ENCODE peak calls at places on chromosomes 2 and 18, in four cellular contexts. H is HCT116, K is neural progenitor cell, D is MM.1S. W is an unnamed sample.

GRCh38 chr2:208253518-208254117 is 1.3 kb downstream of the IDH1 start:
- DNase-seq in H (no peak), K (no peak), D (no peak), W (no peak)

GRCh38 chr2:39837856-39838453 is 58.9 kb upstream of the THUMPD2 start:
- DNase-seq in H (peak), K (peak), D (peak), W (peak)

GRCh38 chr2:108933691-108934117 is 55.3 kb downstream of the EDAR start:
- DNase-seq in H (no peak), K (no peak), D (no peak), W (no peak)

GRCh38 chr2:45891719-45892118 is 240.2 kb downstream of the PRKCE start:
- DNase-seq in H (no peak), K (no peak), D (peak), W (no peak)

GRCh38 chr2:119487434-119488244 is 36.6 kb downstream of the SCTR start:
- DNase-seq in H (no peak), K (no peak), D (no peak), W (peak)

GRCh38 chr18:37403100-37403781 is 162.4 kb downstream of the CELF4 start:
- DNase-seq in H (no peak), K (no peak), D (peak), W (no peak)

GRCh38 chr18:22847392-22847791 is 85.7 kb upstream of the RBBP8 start:
- DNase-seq in H (no peak), K (peak), D (no peak), W (no peak)

GRCh38 chr2:16171425-16171920 is 231.1 kb downstream of the MYCN start:
- DNase-seq in H (no peak), K (no peak), D (no peak), W (no peak)

GRCh38 chr2:120508581-120509041 is 162.7 kb downstream of the INHBB start:
- DNase-seq in H (no peak), K (no peak), D (no peak), W (no peak)

GRCh38 chr2:128404709-128405466 is 86.2 kb upstream of the HS6ST1 start:
- DNase-seq in H (no peak), K (no peak), D (no peak), W (no peak)

GRCh38 chr2:240789051-240789453 is 31.0 kb downstream of the KIF1A start:
- DNase-seq in H (no peak), K (no peak), D (no peak), W (no peak)

GRCh38 chr2:27446057-27446456 is 3.9 kb downstream of the KRTCAP3 start:
- DNase-seq in H (no peak), K (no peak), D (peak), W (no peak)

GRCh38 chr2:130376433-130377293 is 20.8 kb downstream of the PTPN18 start:
- DNase-seq in H (no peak), K (no peak), D (peak), W (peak)

GRCh38 chr2:58649746-58650145 is 408.6 kb upstream of the FANCL start:
- DNase-seq in H (no peak), K (no peak), D (no peak), W (no peak)

GRCh38 chr2:47888581-47889280 is 17.6 kb downstream of the FBXO11 start:
- DNase-seq in H (no peak), K (no peak), D (no peak), W (no peak)

GRCh38 chr2:12424219-12424618 is 292.5 kb upstream of the TRIB2 start:
- DNase-seq in H (no peak), K (no peak), D (no peak), W (no peak)

GRCh38 chr2:207227062-207227748 is 61.5 kb upstream of the KLF7 start:
- DNase-seq in H (no peak), K (peak), D (no peak), W (no peak)

GRCh38 chr18:41593276-41593675 is 361.8 kb upstream of the PIK3C3 start:
- DNase-seq in H (no peak), K (no peak), D (no peak), W (no peak)

GRCh38 chr18:64019922-64020756 is 50.3 kb downstream of the SERPINB8 start:
- DNase-seq in H (no peak), K (no peak), D (no peak), W (no peak)

GRCh38 chr2:12990523-12990922 is 273.8 kb downstream of the TRIB2 start:
- DNase-seq in H (no peak), K (no peak), D (peak), W (no peak)

GRCh38 chr2:227462463-227462951 is 9.4 kb upstream of the AGFG1 start:
- DNase-seq in H (no peak), K (no peak), D (no peak), W (no peak)

GRCh38 chr2:240363718-240364581 is 71.5 kb upstream of the GPC1 start:
- DNase-seq in H (no peak), K (no peak), D (peak), W (no peak)

GRCh38 chr2:59664946-59665345 is 888.5 kb downstream of the BCL11A start:
- DNase-seq in H (no peak), K (no peak), D (no peak), W (no peak)

GRCh38 chr18:42936289-42936688 is 179.2 kb downstream of the RIT2 start:
- DNase-seq in H (no peak), K (no peak), D (peak), W (no peak)

GRCh38 chr18:12256946-12257345 is 2.8 kb downstream of the CIDEA start:
- DNase-seq in H (no peak), K (no peak), D (no peak), W (no peak)

GRCh38 chr2:232477751-232478510 is 9.7 kb downstream of the ECEL1 start:
- DNase-seq in H (no peak), K (no peak), D (no peak), W (no peak)

GRCh38 chr2:45008296-45009129 is 739 bp downstream of the SIX2 start:
- DNase-seq in H (no peak), K (peak), D (no peak), W (no peak)

GRCh38 chr2:73291093-73291460 is 2.3 kb downstream of the EGR4 start:
- DNase-seq in H (no peak), K (peak), D (peak), W (no peak)

GRCh38 chr2:29108225-29108624 is 7.0 kb upstream of the CLIP4 start:
- DNase-seq in H (peak), K (no peak), D (no peak), W (no peak)

GRCh38 chr2:122129399-122129798 is 373.9 kb downstream of the TSN start:
- DNase-seq in H (no peak), K (no peak), D (no peak), W (no peak)
- TF ChIP-seq EZH2phosphoT487 in H (no peak), K (no peak), D (no peak), W (no peak)

GRCh38 chr18:78719821-78720220 is 259.8 kb upstream of the SALL3 start:
- DNase-seq in H (no peak), K (no peak), D (no peak), W (no peak)
- TF ChIP-seq EZH2phosphoT487 in H (no peak), K (no peak), D (no peak), W (no peak)

GRCh38 chr2:140863713-140864112 is 1267.1 kb downstream of the LRP1B start:
- DNase-seq in H (peak), K (peak), D (peak), W (peak)
- TF ChIP-seq EZH2phosphoT487 in H (no peak), K (no peak), D (no peak), W (no peak)

GRCh38 chr2:78147466-78147865 is 625.3 kb upstream of the LRRTM4 start:
- DNase-seq in H (no peak), K (no peak), D (no peak), W (no peak)
- TF ChIP-seq EZH2phosphoT487 in H (no peak), K (no peak), D (no peak), W (no peak)

GRCh38 chr2:180572346-180572745 is 408.1 kb upstream of the UBE2E3 start:
- DNase-seq in H (no peak), K (no peak), D (no peak), W (no peak)
- TF ChIP-seq EZH2phosphoT487 in H (no peak), K (no peak), D (no peak), W (no peak)

GRCh38 chr18:78140294-78140693 is 839.3 kb upstream of the SALL3 start:
- DNase-seq in H (no peak), K (no peak), D (no peak), W (no peak)

GRCh38 chr18:78133729-78134128 is 845.9 kb upstream of the SALL3 start:
- DNase-seq in H (no peak), K (no peak), D (no peak), W (no peak)

GRCh38 chr18:78144669-78145068 is 834.9 kb upstream of the SALL3 start:
- DNase-seq in H (no peak), K (no peak), D (no peak), W (no peak)

GRCh38 chr18:78136986-78137385 is 842.6 kb upstream of the SALL3 start:
- DNase-seq in H (no peak), K (no peak), D (no peak), W (no peak)

DNA sequence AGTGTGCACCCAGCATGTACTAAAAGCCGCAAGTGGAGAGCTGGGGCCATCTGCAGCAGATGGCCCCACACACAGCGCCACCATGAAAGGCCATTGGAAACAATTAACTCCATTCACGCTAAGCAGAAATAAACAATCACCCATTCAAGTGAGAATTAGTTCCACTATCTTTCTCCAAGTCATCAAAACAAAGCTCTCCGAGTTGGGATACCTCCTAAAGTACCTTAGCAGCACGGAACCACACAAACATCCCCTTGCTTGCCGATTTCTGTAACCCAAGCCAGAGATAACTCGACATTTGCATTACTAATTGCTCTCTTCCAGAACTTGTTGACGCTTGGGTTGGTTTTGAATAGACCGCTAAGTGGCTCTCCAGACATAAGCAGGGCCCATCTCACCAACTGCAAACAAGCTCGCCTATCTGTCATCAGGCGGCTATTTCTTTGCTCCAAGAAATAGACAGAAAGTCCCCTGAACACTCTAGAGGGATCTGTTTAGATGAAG is 840.6 kb upstream of the SALL3 start:
- DNase-seq in H (no peak), K (peak), D (no peak), W (no peak)
- TF ChIP-seq EZH2phosphoT487 in H (no peak), K (no peak), D (no peak), W (no peak)

GRCh38 chr18:21265971-21266673 is 24.1 kb downstream of the GREB1L start:
- DNase-seq in H (no peak), K (peak), D (no peak), W (no peak)

GRCh38 chr18:21270453-21270852 is 28.4 kb downstream of the GREB1L start:
- DNase-seq in H (no peak), K (no peak), D (no peak), W (no peak)

GRCh38 chr18:21272016-21272582 is 30.1 kb downstream of the GREB1L start:
- DNase-seq in H (no peak), K (no peak), D (no peak), W (no peak)

GRCh38 chr18:21267370-21267769 is 25.3 kb downstream of the GREB1L start:
- DNase-seq in H (no peak), K (no peak), D (no peak), W (no peak)

GRCh38 chr18:21269349-21269748 is 27.3 kb downstream of the GREB1L start:
- DNase-seq in H (no peak), K (no peak), D (no peak), W (no peak)
- TF ChIP-seq EZH2phosphoT487 in H (no peak), K (no peak), D (no peak), W (no peak)

GRCh38 chr18:5779922-5780321 is 115.4 kb downstream of the TMEM200C start:
- DNase-seq in H (no peak), K (no peak), D (no peak), W (no peak)
- TF ChIP-seq EZH2phosphoT487 in H (no peak), K (no peak), D (no peak), W (no peak)

GRCh38 chr2:158733430-158733755 is 61.7 kb upstream of the DAPL1 start:
- DNase-seq in H (no peak), K (no peak), D (no peak), W (no peak)
- TF ChIP-seq EZH2phosphoT487 in H (no peak), K (no peak), D (no peak), W (no peak)

GRCh38 chr2:199455533-199456382 is 2.0 kb downstream of the SATB2 start:
- DNase-seq in H (peak), K (peak), D (no peak), W (peak)

GRCh38 chr2:199456383-199457146 is 1.2 kb downstream of the SATB2 start:
- DNase-seq in H (no peak), K (peak), D (no peak), W (peak)

GRCh38 chr2:199458806-199459285 is 1.1 kb upstream of the SATB2 start:
- DNase-seq in H (no peak), K (no peak), D (no peak), W (peak)

GRCh38 chr2:199458017-199458805 is 472 bp upstream of the SATB2 start:
- DNase-seq in H (peak), K (peak), D (peak), W (peak)

DNA sequence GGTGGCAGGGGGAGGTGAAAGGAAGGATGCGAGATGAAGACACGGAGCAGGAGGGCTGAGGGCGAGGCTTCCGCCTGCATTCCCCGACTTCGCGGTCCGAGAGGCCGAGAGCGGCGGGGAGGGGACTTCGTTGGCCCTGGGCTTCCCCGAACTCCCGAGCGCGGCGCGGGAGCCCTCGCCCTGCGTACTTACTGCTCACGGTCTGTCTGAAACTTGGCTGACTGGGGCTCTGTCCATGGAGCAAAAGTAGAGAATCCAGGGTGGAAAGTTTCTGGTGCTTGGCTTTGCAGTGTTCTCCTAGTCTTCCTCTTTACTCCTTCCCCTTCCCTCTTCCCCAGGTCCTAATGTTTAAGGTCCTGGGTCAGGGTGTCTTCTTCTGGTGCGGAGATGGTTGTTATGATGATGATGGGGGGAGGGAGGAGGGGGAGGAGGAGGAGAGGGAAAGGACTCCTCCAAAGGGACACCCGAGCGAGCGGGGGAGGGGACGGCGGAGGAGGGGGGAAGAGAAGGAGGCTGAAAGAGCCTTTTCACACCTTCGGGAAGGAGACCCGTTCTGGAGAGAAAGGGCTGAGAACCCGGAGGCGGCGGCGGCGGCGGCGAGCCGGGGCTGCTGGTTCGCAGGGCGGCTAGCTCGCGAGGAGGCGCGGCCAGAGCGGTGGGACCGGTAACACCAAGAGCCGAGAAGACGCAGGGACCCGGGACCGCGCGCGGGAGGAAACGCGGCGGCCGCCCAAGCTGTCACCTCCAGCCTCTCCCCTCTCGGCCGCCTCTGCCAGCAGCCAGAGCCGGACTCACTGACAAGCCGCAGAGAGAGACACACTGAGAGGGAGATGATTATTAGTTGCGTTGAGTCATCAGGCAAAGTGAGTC is at the start of gene SATB2:
- DNase-seq in H (peak), K (peak), D (peak), W (peak)
- TF ChIP-seq EZH2phosphoT487 in H (no peak), K (peak), D (no peak), W (no peak)

W was measured in OCI-LY7.